ENCODE peak calls at places on chromosomes 13 and 19, in nine cellular contexts. A is cardiac fibroblast, K is GM12892, C is left lung, T is NCI-H1417, O is RWPE1, E is T-helper 1 cell, J is choroid plexus epithelial cell, U is NCI-H1436. I is an unnamed sample.

GRCh38 chr13:97018029-97018819 is 23.9 kb upstream of the OXGR1 start:
- DNase-seq in C (no peak), J (peak), U (peak), O (peak), T (peak), K (no peak), A (peak), E (no peak), I (peak)

GRCh38 chr13:47337781-47338507 is 441.1 kb upstream of the HTR2A start:
- DNase-seq in K (no peak), U (no peak), C (no peak), O (no peak), A (peak), J (peak), T (no peak), E (no peak), I (peak)

GRCh38 chr19:867301-867793 is 7.9 kb downstream of the CFD start:
- DNase-seq in J (peak), O (no peak), E (no peak), T (no peak), C (no peak), A (no peak), K (no peak), U (no peak), I (no peak)

GRCh38 chr13:112078879-112079526 is 12.1 kb downstream of the SOX1 start:
- DNase-seq in O (no peak), E (no peak), C (no peak), J (no peak), T (no peak), U (no peak), K (no peak), A (no peak), I (no peak)

GRCh38 chr19:10603873-10604459 is 16.9 kb upstream of the AP1M2 start:
- DNase-seq in A (peak), J (peak), E (peak), K (no peak), T (no peak), O (no peak), U (no peak), C (peak), I (no peak)

GRCh38 chr13:28805193-28805819 is 14.8 kb upstream of the MTUS2 start:
- DNase-seq in E (no peak), U (no peak), J (peak), A (peak), C (no peak), O (no peak), T (no peak), K (no peak), I (peak)

GRCh38 chr13:41544824-41545707 is 87.7 kb downstream of the RGCC start:
- DNase-seq in J (peak), O (peak), C (no peak), A (peak), K (no peak), T (no peak), E (no peak), U (no peak), I (no peak)

GRCh38 chr19:13172335-13173128 is 22.3 kb downstream of the IER2 start:
- DNase-seq in C (peak), T (no peak), A (peak), U (peak), K (no peak), O (peak), E (peak), J (peak), I (peak)

GRCh38 chr13:51291341-51291740 is 48.1 kb upstream of the SERPINE3 start:
- DNase-seq in J (no peak), A (peak), O (no peak), E (no peak), U (no peak), T (no peak), C (no peak), K (no peak), I (no peak)

GRCh38 chr19:52896431-52897148 is 845 bp downstream of the ZNF320 start:
- DNase-seq in A (peak), O (peak), U (no peak), C (peak), T (peak), J (peak), E (no peak), K (no peak), I (peak)

GRCh38 chr13:45751882-45752281 is 49.8 kb downstream of the CBY2 start:
- DNase-seq in O (no peak), C (no peak), A (no peak), J (no peak), T (no peak), U (no peak), E (no peak), K (no peak), I (no peak)

GRCh38 chr19:7869910-7870511 is 4.2 kb downstream of the PRR36 start:
- DNase-seq in A (peak), T (peak), U (peak), C (no peak), K (no peak), O (peak), J (peak), E (peak), I (peak)

GRCh38 chr19:49857834-49858590 is 7.1 kb downstream of the PTOV1 start:
- DNase-seq in K (no peak), E (no peak), A (no peak), J (no peak), U (no peak), C (peak), T (no peak), O (no peak), I (no peak)

GRCh38 chr19:17719730-17720486 is 628 bp downstream of the MAP1S start:
- DNase-seq in O (peak), J (no peak), U (peak), A (no peak), K (no peak), T (no peak), C (peak), E (peak), I (no peak)

GRCh38 chr19:39082745-39083598 is 1.2 kb upstream of the ACP7 start:
- DNase-seq in A (no peak), J (no peak), C (no peak), O (no peak), T (no peak), K (no peak), E (no peak), U (no peak), I (no peak)

GRCh38 chr13:109803822-109804221 is 17.4 kb upstream of the IRS2 start:
- DNase-seq in A (no peak), E (no peak), T (no peak), C (no peak), O (no peak), J (no peak), K (no peak), U (no peak), I (no peak)

GRCh38 chr13:104281910-104282309 is 1215.7 kb upstream of the SLC10A2 start:
- DNase-seq in T (no peak), K (no peak), U (no peak), C (no peak), A (no peak), E (no peak), J (no peak), O (no peak), I (no peak)

GRCh38 chr13:73465629-73465974 is 406.8 kb downstream of the KLF5 start:
- DNase-seq in K (no peak), E (no peak), C (no peak), U (no peak), J (no peak), A (peak), T (no peak), O (peak), I (no peak)

GRCh38 chr13:69857188-69857821 is 250.3 kb upstream of the ATXN8OS start:
- DNase-seq in T (peak), A (peak), J (peak), C (no peak), U (peak), K (no peak), O (peak), E (no peak), I (peak)

GRCh38 chr13:26785845-26786630 is 25.5 kb upstream of the GPR12 start:
- DNase-seq in U (peak), J (no peak), O (no peak), E (peak), A (no peak), K (no peak), C (no peak), T (no peak), I (peak)

GRCh38 chr19:41299755-41300089 is 10.2 kb upstream of the CCDC97 start:
- DNase-seq in T (no peak), C (peak), K (no peak), J (peak), U (no peak), O (no peak), E (peak), A (peak), I (peak)

GRCh38 chr19:49818691-49819331 is 722 bp downstream of the MED25 start:
- DNase-seq in J (no peak), K (no peak), C (no peak), T (no peak), A (no peak), E (no peak), U (no peak), O (no peak), I (no peak)

GRCh38 chr19:28727133-28727834 is 485.7 kb downstream of the UQCRFS1 start:
- DNase-seq in O (peak), C (no peak), T (no peak), U (no peak), E (no peak), J (peak), K (no peak), A (peak), I (peak)

GRCh38 chr13:23357349-23357748 is 76.2 kb downstream of the SACS start:
- DNase-seq in J (no peak), U (no peak), A (peak), C (no peak), E (no peak), K (no peak), O (no peak), T (no peak), I (no peak)

GRCh38 chr13:73618275-73618865 is 515.8 kb downstream of the KLF12 start:
- DNase-seq in C (peak), T (no peak), J (no peak), K (no peak), U (no peak), E (no peak), O (no peak), A (no peak), I (no peak)

GRCh38 chr13:98141938-98142426 is 912 bp upstream of the FARP1 start:
- DNase-seq in E (no peak), C (peak), T (no peak), A (no peak), U (no peak), K (no peak), J (no peak), O (no peak), I (no peak)

GRCh38 chr13:111187879-111188643 is 73.0 kb downstream of the ARHGEF7 start:
- DNase-seq in K (no peak), A (peak), U (no peak), O (peak), J (peak), T (peak), C (no peak), E (no peak), I (peak)

GRCh38 chr13:111532111-111532510 is 211.7 kb downstream of the TEX29 start:
- DNase-seq in A (no peak), C (no peak), E (no peak), T (no peak), O (no peak), K (no peak), J (no peak), U (no peak), I (no peak)

GRCh38 chr19:3687774-3688706 is 12.2 kb downstream of the PIP5K1C start:
- DNase-seq in J (peak), A (no peak), T (no peak), O (no peak), U (no peak), K (peak), E (no peak), C (no peak), I (peak)

GRCh38 chr19:57239982-57240310 is 486 bp upstream of the ZNF805 start:
- DNase-seq in C (peak), O (peak), T (no peak), J (peak), K (no peak), U (no peak), A (no peak), E (no peak), I (peak)

GRCh38 chr13:99044764-99045163 is 66.9 kb upstream of the DOCK9 start:
- DNase-seq in K (no peak), E (no peak), C (no peak), U (no peak), J (no peak), T (no peak), O (no peak), A (no peak), I (no peak)

GRCh38 chr19:51697169-51697776 is 4.1 kb downstream of the SPACA6 start:
- DNase-seq in U (no peak), A (no peak), E (no peak), O (no peak), J (no peak), T (no peak), C (no peak), K (no peak), I (no peak)

GRCh38 chr19:50275577-50276368 is 53.4 kb downstream of the KCNC3 start:
- DNase-seq in A (no peak), J (no peak), K (no peak), U (no peak), O (no peak), C (no peak), T (no peak), E (no peak), I (no peak)

GRCh38 chr13:22848539-22849052 is 332.2 kb upstream of the SGCG start:
- DNase-seq in U (no peak), A (no peak), T (no peak), J (no peak), O (no peak), C (no peak), E (no peak), K (no peak), I (no peak)

GRCh38 chr13:27463500-27463899 is 13.1 kb upstream of the MTIF3 start:
- DNase-seq in U (no peak), K (no peak), E (no peak), C (no peak), J (no peak), O (no peak), A (no peak), T (no peak), I (no peak)

GRCh38 chr19:43820098-43820860 is 6.8 kb upstream of the ZNF283 start:
- DNase-seq in J (peak), O (peak), C (no peak), A (peak), U (no peak), T (no peak), K (no peak), E (no peak), I (no peak)